ENCODE peak calls at places on chromosomes 4 and X, in ten cellular contexts. M is pancreas, O is Peyer's patch, Z is BJ, B is heart left ventricle, V is mammary epithelial cell, N is PC-3, X is BE2C, K is tibial artery, E is suprapubic skin. R is an unnamed sample. For H3K27me3, the result is how much of the 10 kb centered on the place peaks cover.

GRCh38 chr4:185457136-185457535 is 14.4 kb downstream of the CCDC110 start:
- DNase-seq in M (no peak), O (no peak), Z (no peak), B (no peak), V (no peak), N (no peak), X (no peak), K (no peak), E (no peak), R (no peak)

GRCh38 chr4:87073570-87074470 is 139.0 kb downstream of the AFF1 start:
- DNase-seq in M (no peak), O (peak), Z (no peak), B (no peak), V (peak), N (peak), X (peak), K (no peak), E (no peak), R (peak)

GRCh38 chr4:153205757-153206156 is 1.5 kb downstream of the TRIM2 start:
- DNase-seq in M (no peak), O (peak), Z (no peak), B (no peak), V (peak), N (peak), X (no peak), K (no peak), E (no peak), R (peak)

GRCh38 chrX:9464435-9465371 is at the start of gene TBL1X:
- DNase-seq in M (peak), O (peak), Z (no peak), B (peak), V (no peak), N (peak), X (peak), K (peak), E (peak), R (no peak)

GRCh38 chr4:126445596-126445995 is 1130.8 kb downstream of the FAT4 start:
- DNase-seq in M (no peak), O (no peak), Z (no peak), B (no peak), V (no peak), N (no peak), X (no peak), K (no peak), E (no peak), R (no peak)

GRCh38 chrX:94871640-94872039 is 1197.6 kb downstream of the FAM133A start:
- DNase-seq in M (peak), O (no peak), Z (no peak), B (no peak), V (no peak), N (no peak), X (no peak), K (no peak), E (no peak), R (no peak)

GRCh38 chr4:94540476-94540875 is 88.7 kb downstream of the PDLIM5 start:
- DNase-seq in M (no peak), O (no peak), Z (no peak), B (no peak), V (peak), N (peak), X (no peak), K (no peak), E (no peak), R (peak)

GRCh38 chrX:20514358-20514757 is 247.6 kb upstream of the RPS6KA3 start:
- DNase-seq in M (no peak), O (no peak), Z (no peak), B (no peak), V (peak), N (peak), X (no peak), K (no peak), E (no peak), R (peak)

GRCh38 chr4:94882756-94883155 is 125.0 kb downstream of the BMPR1B start:
- DNase-seq in M (no peak), O (no peak), Z (no peak), B (no peak), V (peak), N (no peak), X (no peak), K (no peak), E (no peak), R (peak)

GRCh38 chrX:40006025-40007017 is 91.4 kb downstream of the BCOR start:
- DNase-seq in M (peak), O (peak), Z (no peak), B (peak), V (no peak), N (no peak), X (no peak), K (no peak), E (peak), R (no peak)

GRCh38 chrX:69506617-69507499 is 2.7 kb downstream of the NALF2 start:
- DNase-seq in M (peak), O (no peak), Z (no peak), B (no peak), V (no peak), N (no peak), X (no peak), K (no peak), E (no peak), R (peak)

GRCh38 chrX:51376672-51377071 is 44.0 kb downstream of the NUDT10 start:
- DNase-seq in M (no peak), O (no peak), Z (no peak), B (no peak), V (no peak), N (no peak), X (no peak), K (no peak), E (no peak), R (no peak)

GRCh38 chrX:6184900-6185515 is 43.7 kb downstream of the NLGN4X start:
- DNase-seq in M (no peak), O (no peak), Z (no peak), B (no peak), V (peak), N (no peak), X (no peak), K (no peak), E (no peak), R (peak)

GRCh38 chrX:21946925-21947641 is 6.6 kb downstream of the SMS start:
- DNase-seq in M (no peak), O (no peak), Z (no peak), B (no peak), V (peak), N (peak), X (no peak), K (no peak), E (no peak), R (peak)

GRCh38 chrX:118239471-118239870 is 106.4 kb upstream of the WDR44 start:
- DNase-seq in M (no peak), O (no peak), Z (no peak), B (no peak), V (no peak), N (no peak), X (no peak), K (no peak), E (no peak), R (peak)

GRCh38 chrX:118240359-118240758 is 105.5 kb upstream of the WDR44 start:
- DNase-seq in M (no peak), O (no peak), Z (no peak), B (peak), V (no peak), N (no peak), X (no peak), K (no peak), E (no peak), R (no peak)
- H3K4me3 ChIP-seq in M (no peak), O (no peak), Z (no peak), B (no peak), V (no peak), N (no peak), X (no peak), K (no peak), E (no peak), R (no peak)

GRCh38 chr4:103802766-103803165 is 83.0 kb upstream of the TACR3 start:
- DNase-seq in M (no peak), O (no peak), Z (no peak), B (no peak), V (no peak), N (no peak), X (no peak), K (no peak), E (no peak), R (no peak)
- H3K27me3 ChIP-seq in M (under half), O (under half), Z (under half), B (under half), V (under half), N (under half), X (under half), K (under half), E (under half), R (under half)

DNA sequence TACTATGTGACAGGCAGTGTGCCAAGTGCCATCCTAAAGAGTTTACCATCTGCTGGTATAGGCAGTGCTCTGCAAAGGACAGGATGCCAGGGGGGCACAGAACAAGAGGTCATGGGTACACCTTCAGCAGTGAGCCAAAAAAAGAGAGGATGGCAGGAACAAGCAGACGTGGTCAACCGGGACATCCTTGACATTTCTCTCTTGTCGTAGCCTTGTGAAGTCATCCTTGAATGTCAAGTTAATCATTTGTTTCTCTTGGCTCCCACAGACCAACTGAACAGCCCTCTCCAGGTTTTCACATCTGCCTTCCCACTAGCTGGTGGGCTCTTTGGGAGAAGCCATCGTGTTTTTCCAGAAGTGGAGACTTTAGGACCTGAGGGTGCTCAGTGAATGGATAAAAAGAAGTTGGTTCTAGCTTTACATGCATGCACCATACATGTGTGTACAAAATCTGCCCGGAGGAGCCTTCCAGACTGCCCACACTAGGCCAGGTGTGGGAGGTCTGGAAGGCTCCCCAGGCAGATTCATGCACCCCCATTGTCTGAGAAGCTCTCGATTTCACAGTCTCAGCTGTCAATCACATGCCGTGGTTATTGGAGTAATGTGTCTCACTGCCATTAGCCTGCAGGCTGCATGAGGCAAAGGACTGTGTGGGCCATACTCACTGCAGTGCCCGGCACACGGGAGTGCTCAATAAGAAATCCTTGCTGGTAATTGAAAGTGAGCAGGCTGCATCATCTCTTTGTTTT is 16.4 kb downstream of the PNMA6F start:
- DNase-seq in M (no peak), O (no peak), Z (no peak), B (no peak), V (no peak), N (no peak), X (no peak), K (no peak), E (no peak), R (no peak)
- TF ChIP-seq CTCF in M (no peak), O (no peak), Z (no peak), B (no peak), V (no peak), N (no peak), X (no peak), K (no peak), E (no peak), R (no peak)

GRCh38 chr4:158993895-158994294 is 109.0 kb upstream of the RAPGEF2 start:
- DNase-seq in M (no peak), O (no peak), Z (no peak), B (no peak), V (no peak), N (no peak), X (no peak), K (no peak), E (no peak), R (no peak)

GRCh38 chr4:158995963-158996362 is 106.9 kb upstream of the RAPGEF2 start:
- DNase-seq in M (no peak), O (no peak), Z (no peak), B (no peak), V (no peak), N (no peak), X (no peak), K (no peak), E (no peak), R (no peak)

GRCh38 chr4:158996669-158997074 is 106.2 kb upstream of the RAPGEF2 start:
- DNase-seq in M (no peak), O (no peak), Z (peak), B (no peak), V (peak), N (peak), X (no peak), K (no peak), E (no peak), R (peak)

GRCh38 chr4:158997660-158998349 is 105.1 kb upstream of the RAPGEF2 start:
- DNase-seq in M (no peak), O (no peak), Z (no peak), B (no peak), V (no peak), N (peak), X (no peak), K (no peak), E (no peak), R (no peak)

DNA sequence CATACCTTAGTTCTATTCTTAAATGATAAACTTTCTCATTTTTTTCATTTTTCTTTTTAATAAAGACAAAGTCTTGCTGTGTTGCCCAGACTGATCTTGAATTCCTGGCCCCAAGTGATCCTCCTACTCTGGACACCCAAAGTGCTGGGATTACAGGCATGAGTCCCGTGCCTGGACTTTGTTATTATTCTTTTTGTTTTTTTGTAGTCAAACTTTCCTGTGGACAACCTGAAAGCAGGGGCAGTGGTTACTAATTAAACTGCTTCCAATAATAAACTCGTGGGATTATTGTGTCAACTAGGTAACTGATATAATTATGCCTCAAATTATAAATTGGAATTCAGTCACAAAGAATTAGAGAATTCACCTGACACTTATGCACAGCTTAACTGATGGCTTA is 107.8 kb upstream of the RAPGEF2 start:
- DNase-seq in M (no peak), O (no peak), Z (no peak), B (no peak), V (no peak), N (no peak), X (no peak), K (no peak), E (no peak), R (no peak)
- H3K4me3 ChIP-seq in M (no peak), O (no peak), Z (no peak), B (no peak), V (no peak), N (no peak), X (no peak), K (no peak), E (no peak), R (no peak)

GRCh38 chr4:675036-675804 is 878 bp downstream of the MYL5 start:
- DNase-seq in M (peak), O (no peak), Z (no peak), B (peak), V (no peak), N (no peak), X (peak), K (no peak), E (no peak), R (no peak)
- H3K27me3 ChIP-seq in M (under half), O (under half), Z (under half), B (under half), V (under half), N (under half), X (under half), K (under half), E (under half), R (under half)

DNA sequence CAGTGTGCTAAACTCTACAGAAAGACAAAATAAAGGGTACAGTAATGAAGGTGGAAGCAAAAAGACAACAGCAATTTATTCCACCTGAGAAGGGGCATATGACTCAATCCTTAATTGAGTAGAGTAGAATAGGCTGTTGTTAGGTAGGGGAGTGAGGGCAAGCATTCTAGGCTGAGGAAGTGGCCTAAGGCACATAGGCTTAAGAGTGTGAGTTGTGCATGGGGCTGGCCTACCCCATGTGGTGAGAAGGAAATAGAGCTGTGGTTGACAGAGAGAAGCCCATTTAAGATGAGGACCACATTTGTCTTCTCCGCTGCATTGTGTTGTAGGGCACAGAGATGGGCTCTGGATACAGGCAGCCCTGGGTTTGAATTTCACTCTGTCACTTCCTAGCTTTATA is 3.4 kb upstream of the ZCCHC18 start:
- DNase-seq in M (no peak), O (peak), Z (no peak), B (no peak), V (no peak), N (no peak), X (no peak), K (no peak), E (no peak), R (no peak)
- TF ChIP-seq CTCF in M (no peak), O (no peak), Z (no peak), B (no peak), V (no peak), N (no peak), X (no peak), K (no peak), E (no peak), R (no peak)

GRCh38 chrX:98357146-98357545 is 1473.4 kb downstream of the RPA4 start:
- DNase-seq in M (no peak), O (no peak), Z (no peak), B (no peak), V (no peak), N (no peak), X (no peak), K (no peak), E (no peak), R (no peak)

DNA sequence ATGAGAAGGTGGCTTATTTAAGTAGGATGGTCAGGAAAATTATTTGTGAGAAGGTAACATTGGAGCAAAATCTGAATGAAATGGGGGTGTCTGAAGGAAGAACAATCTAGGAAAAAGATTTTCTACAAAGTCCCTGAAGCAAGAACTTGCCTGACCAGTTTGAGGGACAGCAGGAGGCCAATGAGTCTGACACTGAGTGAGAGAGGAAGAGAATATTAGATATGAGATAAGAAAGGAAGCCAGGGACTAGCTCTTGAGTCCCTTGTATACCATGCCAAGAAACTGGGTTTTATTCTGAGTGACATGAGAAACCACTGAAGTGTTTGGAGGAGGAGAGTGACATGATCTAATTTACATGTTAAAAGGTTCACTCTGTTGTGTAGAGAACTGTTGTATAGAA is 1478.9 kb downstream of the RPA4 start:
- DNase-seq in M (no peak), O (no peak), Z (no peak), B (no peak), V (no peak), N (no peak), X (no peak), K (no peak), E (no peak), R (no peak)
- H3K4me3 ChIP-seq in M (no peak), O (no peak), Z (no peak), B (no peak), V (no peak), N (no peak), X (no peak), K (no peak), E (no peak), R (no peak)